ENCODE peak calls at places on chromosomes 1 and 21, in four cellular contexts. F is HEK293T; B is stimulated activated naive CD8-positive, alpha-beta T cell treated with anti-CD3 and anti-CD28 coated beads, Interleukin-15, Interleukin-2, amounts not matched to agents 100 U/mL and 50 U/mL, for 24 hours; O is ascending aorta. H is an unnamed sample.

GRCh38 chr21:24514081-24514733 is 1093.1 kb downstream of the MRPL39 start:
- DNase-seq in F (no peak), B (no peak), O (no peak), H (no peak)

GRCh38 chr1:47906009-47906432 is 91.2 kb downstream of the TRABD2B start:
- DNase-seq in O (no peak), F (no peak), B (no peak), H (peak; percentile 36)

GRCh38 chr1:159817276-159818041 is 9.2 kb upstream of the SLAMF8 start:
- DNase-seq in B (no peak), F (no peak), O (no peak), H (peak; percentile 5)

GRCh38 chr1:113389356-113389952 is 861 bp upstream of the MAGI3 start:
- DNase-seq in F (no peak), B (no peak), O (no peak), H (no peak)

GRCh38 chr1:115679141-115679611 is 37.4 kb downstream of the VANGL1 start:
- DNase-seq in O (no peak), F (no peak), B (no peak), H (peak; percentile 76)

GRCh38 chr1:43366601-43367025 is 1.2 kb downstream of the ELOVL1 start:
- DNase-seq in F (no peak), O (no peak), B (no peak), H (no peak)

GRCh38 chr1:155078496-155079209 is at the start of gene EFNA3:
- DNase-seq in F (peak; percentile 92), B (peak; percentile 80), O (no peak), H (peak; percentile 84)

GRCh38 chr1:211335507-211336157 is 9.0 kb downstream of the TRAF5 start:
- DNase-seq in B (no peak), F (no peak), O (no peak), H (no peak)

GRCh38 chr1:94463765-94464330 is 45.7 kb downstream of the ABCD3 start:
- DNase-seq in B (no peak), F (peak; percentile 63), O (no peak), H (peak; percentile 16)

GRCh38 chr1:59768752-59769411 is 45.9 kb upstream of the HOOK1 start:
- DNase-seq in B (no peak), O (no peak), F (no peak), H (no peak)

GRCh38 chr21:45220106-45220505 is 67.6 kb downstream of the POFUT2 start:
- DNase-seq in F (no peak), O (no peak), B (no peak), H (no peak)

GRCh38 chr1:1399870-1400575 is 888 bp upstream of the CCNL2 start:
- DNase-seq in O (no peak), B (no peak), F (no peak), H (no peak)

GRCh38 chr1:21901986-21902377 is 35.1 kb downstream of the HSPG2 start:
- DNase-seq in B (no peak), O (no peak), F (no peak), H (no peak)

GRCh38 chr1:209885403-209886218 is 52.4 kb upstream of the SYT14 start:
- DNase-seq in B (no peak), F (no peak), O (no peak), H (no peak)

GRCh38 chr21:38341546-38342012 is 84.8 kb downstream of the KCNJ15 start:
- DNase-seq in F (no peak), B (no peak), O (peak; percentile 82), H (no peak)

GRCh38 chr1:59162665-59163064 is 134.2 kb upstream of the FGGY start:
- DNase-seq in F (no peak), O (no peak), B (no peak), H (no peak)

GRCh38 chr1:38603907-38604306 is 255.7 kb downstream of the RRAGC start:
- DNase-seq in B (no peak), F (no peak), O (no peak), H (no peak)

GRCh38 chr1:43933386-43934278 is at the start of gene ARTN:
- DNase-seq in O (no peak), B (no peak), F (no peak), H (peak; percentile 73)

GRCh38 chr21:33801424-33802405 is 113.9 kb downstream of the ATP5PO start:
- DNase-seq in F (peak; percentile 73), B (no peak), O (no peak), H (peak; percentile 87)

GRCh38 chr1:21335088-21335678 is 44.9 kb upstream of the ECE1 start:
- DNase-seq in B (no peak), O (no peak), F (no peak), H (no peak)

GRCh38 chr1:229408458-229409037 is 25.3 kb downstream of the ACTA1 start:
- DNase-seq in B (no peak), O (no peak), F (no peak), H (no peak)

GRCh38 chr1:114232691-114233090 is 79.0 kb upstream of the SYT6 start:
- DNase-seq in F (no peak), O (no peak), B (no peak), H (no peak)

GRCh38 chr21:28632718-28633408 is 359.8 kb downstream of the LTN1 start:
- DNase-seq in F (no peak), O (no peak), B (no peak), H (peak; percentile 86)

GRCh38 chr1:115074839-115075534 is 14.3 kb downstream of the TSPAN2 start:
- DNase-seq in O (no peak), F (no peak), B (peak; percentile 40), H (no peak)

GRCh38 chr1:62625415-62625814 is 28.1 kb downstream of the ANGPTL3 start:
- DNase-seq in O (no peak), F (no peak), B (no peak), H (no peak)

GRCh38 chr1:31069392-31069791 is 3.9 kb upstream of the PUM1 start:
- DNase-seq in O (no peak), F (no peak), B (no peak), H (no peak)

GRCh38 chr1:205532996-205533728 is 28.7 kb downstream of the CDK18 start:
- DNase-seq in O (no peak), B (no peak), F (no peak), H (no peak)

GRCh38 chr1:214660900-214661299 is 57.9 kb downstream of the CENPF start:
- DNase-seq in F (peak; percentile 33), B (no peak), O (no peak), H (no peak)

GRCh38 chr1:68178821-68179490 is 53.4 kb downstream of the WLS start:
- DNase-seq in B (no peak), F (no peak), O (no peak), H (peak; percentile 33)

GRCh38 chr1:25617626-25618432 is 1.2 kb downstream of the MAN1C1 start:
- DNase-seq in F (no peak), O (no peak), B (no peak), H (no peak)

GRCh38 chr1:156625436-156626078 is 6.3 kb downstream of the HAPLN2 start:
- DNase-seq in F (peak; percentile 73), O (no peak), B (peak; percentile 80), H (no peak)

GRCh38 chr21:29209696-29210095 is 79.3 kb downstream of the MAP3K7CL start:
- DNase-seq in B (no peak), F (no peak), O (no peak), H (no peak)

GRCh38 chr1:94042388-94042787 is 78.6 kb downstream of the ABCA4 start:
- DNase-seq in B (no peak), O (no peak), F (no peak), H (no peak)